ENCODE peak calls at places on chromosomes 11 and 22, in eight cellular contexts. K is IMR-90; Q is AG09309; L is H9; S is RWPE1; T is lower leg skin; Y is stomach; H is CD4-positive, alpha-beta T cell. U is an unnamed sample.
A peak's percentile ranks its signal among the peaks of the same experiment; 100 is the strongest.

GRCh38 chr22:25368271-25368670 is 148.8 kb downstream of the CRYBB2 start:
- DNase-seq in T (no peak), Q (no peak), K (peak; percentile 77), Y (peak; percentile 45), L (no peak), H (no peak), S (peak; percentile 58), U (no peak)

GRCh38 chr22:23609983-23610781 is 21.9 kb downstream of the DRICH1 start:
- DNase-seq in Q (no peak), T (peak; percentile 45), Y (no peak), K (no peak), L (no peak), S (no peak), H (no peak), U (no peak)

GRCh38 chr11:19076744-19077589 is 16.4 kb upstream of the MRGPRX2 start:
- DNase-seq in T (peak; percentile 94), Q (no peak), S (peak; percentile 57), H (peak; percentile 41), Y (peak; percentile 70), L (peak; percentile 71), K (peak; percentile 19), U (peak; percentile 89)

GRCh38 chr11:1943977-1944376 is 3.2 kb upstream of the MRPL23 start:
- DNase-seq in L (no peak), Q (no peak), K (peak; percentile 5), S (peak; percentile 29), H (no peak), Y (no peak), T (peak; percentile 84), U (peak; percentile 76)

GRCh38 chr11:61737131-61737530 is 15.3 kb upstream of the MYRF start:
- DNase-seq in Y (no peak), Q (no peak), K (no peak), H (no peak), L (no peak), S (no peak), T (no peak), U (no peak)

GRCh38 chr22:37330200-37331033 is 48.1 kb downstream of the CYTH4 start:
- DNase-seq in K (peak; percentile 90), Q (peak; percentile 72), L (peak; percentile 95), S (peak; percentile 36), H (no peak), T (no peak), Y (peak; percentile 43), U (no peak)

GRCh38 chr22:42069801-42070516 is 653 bp downstream of the NAGA start:
- DNase-seq in T (peak; percentile 50), S (no peak), L (peak; percentile 45), Q (no peak), K (no peak), H (no peak), Y (no peak), U (no peak)

GRCh38 chr11:12149672-12150225 is 39.4 kb downstream of the MICAL2 start:
- DNase-seq in K (peak; percentile 83), L (no peak), S (no peak), T (no peak), H (no peak), Y (no peak), Q (no peak), U (no peak)

GRCh38 chr11:128406365-128406706 is 181.0 kb downstream of the ETS1 start:
- DNase-seq in S (no peak), H (no peak), L (no peak), K (no peak), Y (no peak), T (no peak), Q (no peak), U (no peak)

GRCh38 chr11:86896486-86896885 is 58.7 kb downstream of the FZD4 start:
- DNase-seq in Y (no peak), Q (peak; percentile 31), H (no peak), L (no peak), K (peak; percentile 81), T (no peak), S (no peak), U (no peak)

GRCh38 chr11:17385926-17386325 is 2.5 kb downstream of the KCNJ11 start:
- DNase-seq in T (no peak), L (no peak), K (no peak), H (no peak), S (no peak), Q (no peak), Y (no peak), U (no peak)

GRCh38 chr11:114293201-114293711 is 2.9 kb upstream of the NNMT start:
- DNase-seq in Q (no peak), T (no peak), L (no peak), S (no peak), Y (no peak), H (no peak), K (no peak), U (peak; percentile 32)

GRCh38 chr11:132114185-132114584 is 743.8 kb downstream of the NTM start:
- DNase-seq in S (no peak), L (peak; percentile 77), Y (peak; percentile 46), K (peak; percentile 25), H (no peak), Q (no peak), T (no peak), U (no peak)

GRCh38 chr22:27666272-27666997 is 135.1 kb downstream of the MN1 start:
- DNase-seq in Y (no peak), T (no peak), S (no peak), H (no peak), L (no peak), Q (no peak), K (no peak), U (no peak)

GRCh38 chr22:36644333-36644757 is 59.2 kb downstream of the CACNG2 start:
- DNase-seq in T (no peak), S (peak; percentile 72), Q (peak; percentile 77), H (no peak), K (peak; percentile 92), L (peak; percentile 69), Y (no peak), U (peak; percentile 87)

GRCh38 chr22:17536269-17536668 is 27.0 kb upstream of the SLC25A18 start:
- DNase-seq in T (peak; percentile 76), K (no peak), Q (no peak), L (no peak), S (no peak), Y (no peak), H (no peak), U (no peak)

GRCh38 chr22:33539902-33540751 is 380.1 kb downstream of the LARGE1 start:
- DNase-seq in L (no peak), H (no peak), T (peak; percentile 91), Q (no peak), S (no peak), K (peak; percentile 5), Y (peak; percentile 86), U (no peak)

GRCh38 chr11:75539459-75540022 is 13.8 kb upstream of the GDPD5 start:
- DNase-seq in Q (no peak), K (no peak), L (no peak), T (no peak), S (no peak), H (no peak), Y (no peak), U (no peak)

GRCh38 chr11:75537740-75538139 is 12.0 kb upstream of the GDPD5 start:
- DNase-seq in Q (no peak), S (no peak), T (no peak), H (no peak), L (no peak), Y (no peak), K (no peak), U (no peak)

GRCh38 chr11:75538150-75538942 is 12.6 kb upstream of the GDPD5 start:
- DNase-seq in Y (no peak), Q (no peak), L (no peak), H (no peak), T (no peak), S (no peak), K (no peak), U (no peak)

GRCh38 chr11:75535039-75535563 is 9.4 kb upstream of the GDPD5 start:
- DNase-seq in S (no peak), L (no peak), H (no peak), Y (no peak), Q (no peak), K (no peak), T (no peak), U (no peak)

GRCh38 chr11:75536786-75537629 is 11.3 kb upstream of the GDPD5 start:
- DNase-seq in K (peak; percentile 41), Q (no peak), Y (no peak), S (peak; percentile 36), L (no peak), H (peak; percentile 19), T (no peak), U (no peak)
- TF ChIP-seq CTCF in K (no peak), Q (no peak), Y (no peak), S (no peak), L (no peak), H (no peak), T (no peak), U (no peak)

GRCh38 chr11:33863418-33864172 is 28.3 kb downstream of the LMO2 start:
- DNase-seq in K (no peak), H (no peak), Y (no peak), L (no peak), S (no peak), T (peak; percentile 40), Q (no peak), U (no peak)
- TF ChIP-seq CTCF in K (no peak), H (no peak), Y (no peak), L (no peak), S (no peak), T (no peak), Q (no peak), U (no peak)

DNA sequence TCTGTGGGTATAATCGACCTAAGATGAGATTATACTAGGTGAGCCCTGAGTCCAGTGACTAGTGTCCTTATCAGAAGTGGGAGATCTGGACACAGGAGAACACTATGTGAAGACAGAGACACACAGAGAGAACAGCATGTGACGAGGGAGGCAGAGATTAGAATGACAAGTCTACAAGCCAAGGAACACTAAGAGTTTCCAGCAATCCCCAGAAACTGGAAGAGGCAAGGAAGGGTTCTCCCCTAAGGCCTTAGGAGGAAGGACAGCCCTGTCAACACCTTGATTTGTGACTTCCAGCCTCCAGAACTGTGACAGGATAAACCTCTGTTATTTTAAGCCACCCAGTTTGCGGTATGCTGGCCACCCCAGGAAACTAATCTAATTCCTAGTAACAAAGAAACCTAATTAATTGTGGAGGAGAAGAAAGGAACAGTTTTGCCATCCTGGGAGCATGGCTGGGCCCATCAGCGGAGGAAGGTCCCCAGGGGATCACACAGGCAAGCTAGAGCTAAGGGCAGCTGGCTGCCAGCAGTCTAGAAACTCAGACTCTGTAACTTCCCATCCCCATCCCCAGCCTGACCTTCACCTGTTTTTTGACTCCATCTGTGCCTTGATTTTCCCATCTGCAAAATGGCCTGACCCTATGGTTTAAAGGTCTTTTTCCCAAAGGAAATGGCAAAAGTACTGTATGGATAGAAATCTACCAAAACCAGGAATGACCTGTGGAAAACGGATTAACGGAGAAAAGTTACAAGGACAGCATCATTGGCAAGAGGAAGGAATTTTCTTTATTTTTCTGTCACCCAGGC is 10.3 kb upstream of the THOC5 start:
- DNase-seq in S (no peak), T (no peak), H (no peak), L (no peak), Y (no peak), Q (no peak), K (no peak), U (no peak)
- TF ChIP-seq CTCF in S (no peak), T (no peak), H (no peak), L (no peak), Y (no peak), Q (no peak), K (no peak), U (no peak)

DNA sequence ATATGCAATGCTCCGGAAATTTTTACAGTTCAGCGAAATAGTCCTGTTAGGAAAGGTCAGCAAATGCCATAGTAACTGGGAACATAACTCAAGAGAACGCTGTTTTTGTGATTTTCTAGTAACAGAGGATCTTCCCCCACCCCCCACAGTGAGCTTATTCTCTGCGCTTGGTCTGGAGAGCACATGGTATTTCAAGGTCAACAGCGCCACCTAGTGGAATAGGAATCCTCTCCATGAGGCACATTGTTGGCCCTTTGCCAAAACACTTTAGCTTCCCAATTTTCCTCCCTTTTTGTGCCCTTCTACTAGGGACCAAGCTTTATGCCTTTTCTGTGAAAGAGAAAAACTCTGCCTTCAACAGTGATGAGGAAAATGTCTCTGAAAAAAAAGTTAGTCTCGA is 13.2 kb upstream of the OR4C12 start:
- DNase-seq in T (no peak), Q (peak; percentile 0), L (peak; percentile 25), H (no peak), Y (no peak), K (peak; percentile 50), S (no peak), U (no peak)
- TF ChIP-seq CTCF in T (no peak), Q (peak; percentile 38), L (peak; percentile 54), H (no peak), Y (no peak), K (peak; percentile 39), S (peak; percentile 42), U (peak; percentile 16)